ENCODE peak calls at places on chromosomes 6 and 20, in eight cellular contexts. One of them, this sample, is unnamed.
A peak's percentile ranks its signal among the peaks of the same experiment; 100 is the strongest.

GRCh38 chr6:150633466-150633795 is 33.7 kb downstream of the PLEKHG1 start:
- DNase-seq in stimulated activated naive CD8-positive, alpha-beta T cell treated with anti-CD3 and anti-CD28 coated beads, Interleukin-15, Interleukin-2, amounts not matched to agents 100 U/mL and 50 U/mL, for 24 hours: no peak
- DNase-seq in omental fat pad: no peak
- DNase-seq in NCI-H226: no peak
- DNase-seq in stimulated activated CD4-positive, alpha-beta T cell treated with anti-CD3 and anti-CD28 coated beads, Interleukin-12 subunit alpha, Interleukin-12 subunit beta, amount 100 ng/mL, for 24 hours: no peak
- DNase-seq in NT2/D1: no peak
- DNase-seq in retina: no peak
- DNase-seq in CD4-positive, alpha-beta memory T cell: no peak
- DNase-seq in this sample: no peak

GRCh38 chr6:12114055-12114503 is 102.0 kb downstream of the HIVEP1 start:
- DNase-seq in stimulated activated naive CD8-positive, alpha-beta T cell treated with anti-CD3 and anti-CD28 coated beads, Interleukin-15, Interleukin-2, amounts not matched to agents 100 U/mL and 50 U/mL, for 24 hours: no peak
- DNase-seq in omental fat pad: no peak
- DNase-seq in NCI-H226: no peak
- DNase-seq in stimulated activated CD4-positive, alpha-beta T cell treated with anti-CD3 and anti-CD28 coated beads, Interleukin-12 subunit alpha, Interleukin-12 subunit beta, amount 100 ng/mL, for 24 hours: no peak
- DNase-seq in NT2/D1: no peak
- DNase-seq in retina: no peak
- DNase-seq in CD4-positive, alpha-beta memory T cell: no peak
- DNase-seq in this sample: no peak

GRCh38 chr6:166194885-166195860 is 27.5 kb upstream of the TBXT start:
- DNase-seq in stimulated activated naive CD8-positive, alpha-beta T cell treated with anti-CD3 and anti-CD28 coated beads, Interleukin-15, Interleukin-2, amounts not matched to agents 100 U/mL and 50 U/mL, for 24 hours: no peak
- DNase-seq in omental fat pad: no peak
- DNase-seq in NCI-H226: peak; percentile 57
- DNase-seq in stimulated activated CD4-positive, alpha-beta T cell treated with anti-CD3 and anti-CD28 coated beads, Interleukin-12 subunit alpha, Interleukin-12 subunit beta, amount 100 ng/mL, for 24 hours: no peak
- DNase-seq in NT2/D1: no peak
- DNase-seq in retina: no peak
- DNase-seq in CD4-positive, alpha-beta memory T cell: no peak
- DNase-seq in this sample: no peak

GRCh38 chr6:1986454-1987243 is 258.8 kb downstream of the GMDS start:
- DNase-seq in stimulated activated naive CD8-positive, alpha-beta T cell treated with anti-CD3 and anti-CD28 coated beads, Interleukin-15, Interleukin-2, amounts not matched to agents 100 U/mL and 50 U/mL, for 24 hours: no peak
- DNase-seq in omental fat pad: no peak
- DNase-seq in NCI-H226: no peak
- DNase-seq in stimulated activated CD4-positive, alpha-beta T cell treated with anti-CD3 and anti-CD28 coated beads, Interleukin-12 subunit alpha, Interleukin-12 subunit beta, amount 100 ng/mL, for 24 hours: no peak
- DNase-seq in NT2/D1: no peak
- DNase-seq in retina: no peak
- DNase-seq in CD4-positive, alpha-beta memory T cell: no peak
- DNase-seq in this sample: peak; percentile 4

GRCh38 chr20:34111057-34111711 is 859 bp downstream of the EIF2S2 start:
- DNase-seq in stimulated activated naive CD8-positive, alpha-beta T cell treated with anti-CD3 and anti-CD28 coated beads, Interleukin-15, Interleukin-2, amounts not matched to agents 100 U/mL and 50 U/mL, for 24 hours: peak; percentile 13
- DNase-seq in omental fat pad: no peak
- DNase-seq in NCI-H226: peak; percentile 83
- DNase-seq in stimulated activated CD4-positive, alpha-beta T cell treated with anti-CD3 and anti-CD28 coated beads, Interleukin-12 subunit alpha, Interleukin-12 subunit beta, amount 100 ng/mL, for 24 hours: no peak
- DNase-seq in NT2/D1: no peak
- DNase-seq in retina: no peak
- DNase-seq in CD4-positive, alpha-beta memory T cell: no peak
- DNase-seq in this sample: peak; percentile 80

GRCh38 chr6:39803872-39804271 is 11.7 kb downstream of the DAAM2 start:
- DNase-seq in stimulated activated naive CD8-positive, alpha-beta T cell treated with anti-CD3 and anti-CD28 coated beads, Interleukin-15, Interleukin-2, amounts not matched to agents 100 U/mL and 50 U/mL, for 24 hours: no peak
- DNase-seq in omental fat pad: no peak
- DNase-seq in NCI-H226: no peak
- DNase-seq in stimulated activated CD4-positive, alpha-beta T cell treated with anti-CD3 and anti-CD28 coated beads, Interleukin-12 subunit alpha, Interleukin-12 subunit beta, amount 100 ng/mL, for 24 hours: no peak
- DNase-seq in NT2/D1: no peak
- DNase-seq in retina: no peak
- DNase-seq in CD4-positive, alpha-beta memory T cell: no peak
- DNase-seq in this sample: no peak

GRCh38 chr20:7708112-7708511 is 232.1 kb downstream of the HAO1 start:
- DNase-seq in stimulated activated naive CD8-positive, alpha-beta T cell treated with anti-CD3 and anti-CD28 coated beads, Interleukin-15, Interleukin-2, amounts not matched to agents 100 U/mL and 50 U/mL, for 24 hours: no peak
- DNase-seq in omental fat pad: no peak
- DNase-seq in NCI-H226: no peak
- DNase-seq in stimulated activated CD4-positive, alpha-beta T cell treated with anti-CD3 and anti-CD28 coated beads, Interleukin-12 subunit alpha, Interleukin-12 subunit beta, amount 100 ng/mL, for 24 hours: no peak
- DNase-seq in NT2/D1: no peak
- DNase-seq in retina: no peak
- DNase-seq in CD4-positive, alpha-beta memory T cell: no peak
- DNase-seq in this sample: no peak

GRCh38 chr20:23200914-23201313 is 114.8 kb upstream of the CD93 start:
- DNase-seq in stimulated activated naive CD8-positive, alpha-beta T cell treated with anti-CD3 and anti-CD28 coated beads, Interleukin-15, Interleukin-2, amounts not matched to agents 100 U/mL and 50 U/mL, for 24 hours: no peak
- DNase-seq in omental fat pad: no peak
- DNase-seq in NCI-H226: no peak
- DNase-seq in stimulated activated CD4-positive, alpha-beta T cell treated with anti-CD3 and anti-CD28 coated beads, Interleukin-12 subunit alpha, Interleukin-12 subunit beta, amount 100 ng/mL, for 24 hours: no peak
- DNase-seq in NT2/D1: peak; percentile 15
- DNase-seq in retina: no peak
- DNase-seq in CD4-positive, alpha-beta memory T cell: no peak
- DNase-seq in this sample: peak; percentile 20

GRCh38 chr6:22764521-22764920 is 195.2 kb downstream of the HDGFL1 start:
- DNase-seq in stimulated activated naive CD8-positive, alpha-beta T cell treated with anti-CD3 and anti-CD28 coated beads, Interleukin-15, Interleukin-2, amounts not matched to agents 100 U/mL and 50 U/mL, for 24 hours: no peak
- DNase-seq in omental fat pad: no peak
- DNase-seq in NCI-H226: no peak
- DNase-seq in stimulated activated CD4-positive, alpha-beta T cell treated with anti-CD3 and anti-CD28 coated beads, Interleukin-12 subunit alpha, Interleukin-12 subunit beta, amount 100 ng/mL, for 24 hours: no peak
- DNase-seq in NT2/D1: no peak
- DNase-seq in retina: no peak
- DNase-seq in CD4-positive, alpha-beta memory T cell: no peak
- DNase-seq in this sample: peak; percentile 54

GRCh38 chr20:20399705-20400104 is 31.8 kb downstream of the INSM1 start:
- DNase-seq in stimulated activated naive CD8-positive, alpha-beta T cell treated with anti-CD3 and anti-CD28 coated beads, Interleukin-15, Interleukin-2, amounts not matched to agents 100 U/mL and 50 U/mL, for 24 hours: no peak
- DNase-seq in omental fat pad: no peak
- DNase-seq in NCI-H226: no peak
- DNase-seq in stimulated activated CD4-positive, alpha-beta T cell treated with anti-CD3 and anti-CD28 coated beads, Interleukin-12 subunit alpha, Interleukin-12 subunit beta, amount 100 ng/mL, for 24 hours: no peak
- DNase-seq in NT2/D1: no peak
- DNase-seq in retina: no peak
- DNase-seq in CD4-positive, alpha-beta memory T cell: no peak
- DNase-seq in this sample: no peak

GRCh38 chr20:44011251-44011940 is 96.7 kb downstream of the TOX2 start:
- DNase-seq in stimulated activated naive CD8-positive, alpha-beta T cell treated with anti-CD3 and anti-CD28 coated beads, Interleukin-15, Interleukin-2, amounts not matched to agents 100 U/mL and 50 U/mL, for 24 hours: no peak
- DNase-seq in omental fat pad: no peak
- DNase-seq in NCI-H226: no peak
- DNase-seq in stimulated activated CD4-positive, alpha-beta T cell treated with anti-CD3 and anti-CD28 coated beads, Interleukin-12 subunit alpha, Interleukin-12 subunit beta, amount 100 ng/mL, for 24 hours: no peak
- DNase-seq in NT2/D1: no peak
- DNase-seq in retina: no peak
- DNase-seq in CD4-positive, alpha-beta memory T cell: no peak
- DNase-seq in this sample: no peak

GRCh38 chr6:40506956-40507355 is 80.2 kb downstream of the LRFN2 start:
- DNase-seq in stimulated activated naive CD8-positive, alpha-beta T cell treated with anti-CD3 and anti-CD28 coated beads, Interleukin-15, Interleukin-2, amounts not matched to agents 100 U/mL and 50 U/mL, for 24 hours: no peak
- DNase-seq in omental fat pad: no peak
- DNase-seq in NCI-H226: no peak
- DNase-seq in stimulated activated CD4-positive, alpha-beta T cell treated with anti-CD3 and anti-CD28 coated beads, Interleukin-12 subunit alpha, Interleukin-12 subunit beta, amount 100 ng/mL, for 24 hours: no peak
- DNase-seq in NT2/D1: no peak
- DNase-seq in retina: no peak
- DNase-seq in CD4-positive, alpha-beta memory T cell: no peak
- DNase-seq in this sample: no peak

GRCh38 chr6:128208851-128209580 is 308.2 kb upstream of the THEMIS start:
- DNase-seq in stimulated activated naive CD8-positive, alpha-beta T cell treated with anti-CD3 and anti-CD28 coated beads, Interleukin-15, Interleukin-2, amounts not matched to agents 100 U/mL and 50 U/mL, for 24 hours: no peak
- DNase-seq in omental fat pad: no peak
- DNase-seq in NCI-H226: peak; percentile 78
- DNase-seq in stimulated activated CD4-positive, alpha-beta T cell treated with anti-CD3 and anti-CD28 coated beads, Interleukin-12 subunit alpha, Interleukin-12 subunit beta, amount 100 ng/mL, for 24 hours: no peak
- DNase-seq in NT2/D1: no peak
- DNase-seq in retina: no peak
- DNase-seq in CD4-positive, alpha-beta memory T cell: no peak
- DNase-seq in this sample: peak; percentile 70

GRCh38 chr20:63966172-63966943 is 3.4 kb downstream of the ZNF512B start:
- DNase-seq in stimulated activated naive CD8-positive, alpha-beta T cell treated with anti-CD3 and anti-CD28 coated beads, Interleukin-15, Interleukin-2, amounts not matched to agents 100 U/mL and 50 U/mL, for 24 hours: peak; percentile 2
- DNase-seq in omental fat pad: no peak
- DNase-seq in NCI-H226: no peak
- DNase-seq in stimulated activated CD4-positive, alpha-beta T cell treated with anti-CD3 and anti-CD28 coated beads, Interleukin-12 subunit alpha, Interleukin-12 subunit beta, amount 100 ng/mL, for 24 hours: no peak
- DNase-seq in NT2/D1: no peak
- DNase-seq in retina: no peak
- DNase-seq in CD4-positive, alpha-beta memory T cell: no peak
- DNase-seq in this sample: no peak

GRCh38 chr20:47120346-47120745 is 225.7 kb downstream of the EYA2 start:
- DNase-seq in stimulated activated naive CD8-positive, alpha-beta T cell treated with anti-CD3 and anti-CD28 coated beads, Interleukin-15, Interleukin-2, amounts not matched to agents 100 U/mL and 50 U/mL, for 24 hours: no peak
- DNase-seq in omental fat pad: no peak
- DNase-seq in NCI-H226: no peak
- DNase-seq in stimulated activated CD4-positive, alpha-beta T cell treated with anti-CD3 and anti-CD28 coated beads, Interleukin-12 subunit alpha, Interleukin-12 subunit beta, amount 100 ng/mL, for 24 hours: no peak
- DNase-seq in NT2/D1: no peak
- DNase-seq in retina: no peak
- DNase-seq in CD4-positive, alpha-beta memory T cell: no peak
- DNase-seq in this sample: no peak

GRCh38 chr6:28794175-28795002 is 129.4 kb downstream of the TRIM27 start:
- DNase-seq in stimulated activated naive CD8-positive, alpha-beta T cell treated with anti-CD3 and anti-CD28 coated beads, Interleukin-15, Interleukin-2, amounts not matched to agents 100 U/mL and 50 U/mL, for 24 hours: no peak
- DNase-seq in omental fat pad: no peak
- DNase-seq in NCI-H226: no peak
- DNase-seq in stimulated activated CD4-positive, alpha-beta T cell treated with anti-CD3 and anti-CD28 coated beads, Interleukin-12 subunit alpha, Interleukin-12 subunit beta, amount 100 ng/mL, for 24 hours: no peak
- DNase-seq in NT2/D1: no peak
- DNase-seq in retina: peak; percentile 59
- DNase-seq in CD4-positive, alpha-beta memory T cell: no peak
- DNase-seq in this sample: peak; percentile 49

GRCh38 chr6:26064619-26065257 is 22.5 kb upstream of the HFE start:
- DNase-seq in stimulated activated naive CD8-positive, alpha-beta T cell treated with anti-CD3 and anti-CD28 coated beads, Interleukin-15, Interleukin-2, amounts not matched to agents 100 U/mL and 50 U/mL, for 24 hours: peak; percentile 30
- DNase-seq in omental fat pad: no peak
- DNase-seq in NCI-H226: peak; percentile 16
- DNase-seq in stimulated activated CD4-positive, alpha-beta T cell treated with anti-CD3 and anti-CD28 coated beads, Interleukin-12 subunit alpha, Interleukin-12 subunit beta, amount 100 ng/mL, for 24 hours: no peak
- DNase-seq in NT2/D1: no peak
- DNase-seq in retina: peak; percentile 47
- DNase-seq in CD4-positive, alpha-beta memory T cell: no peak
- DNase-seq in this sample: peak; percentile 61

GRCh38 chr6:8758412-8758811 is 323.1 kb upstream of the SLC35B3 start:
- DNase-seq in stimulated activated naive CD8-positive, alpha-beta T cell treated with anti-CD3 and anti-CD28 coated beads, Interleukin-15, Interleukin-2, amounts not matched to agents 100 U/mL and 50 U/mL, for 24 hours: no peak
- DNase-seq in omental fat pad: no peak
- DNase-seq in NCI-H226: no peak
- DNase-seq in stimulated activated CD4-positive, alpha-beta T cell treated with anti-CD3 and anti-CD28 coated beads, Interleukin-12 subunit alpha, Interleukin-12 subunit beta, amount 100 ng/mL, for 24 hours: no peak
- DNase-seq in NT2/D1: no peak
- DNase-seq in retina: no peak
- DNase-seq in CD4-positive, alpha-beta memory T cell: no peak
- DNase-seq in this sample: no peak

GRCh38 chr20:58891076-58891685 is 38.7 kb downstream of the GNAS start:
- DNase-seq in stimulated activated naive CD8-positive, alpha-beta T cell treated with anti-CD3 and anti-CD28 coated beads, Interleukin-15, Interleukin-2, amounts not matched to agents 100 U/mL and 50 U/mL, for 24 hours: peak; percentile 81
- DNase-seq in omental fat pad: no peak
- DNase-seq in NCI-H226: peak; percentile 33
- DNase-seq in stimulated activated CD4-positive, alpha-beta T cell treated with anti-CD3 and anti-CD28 coated beads, Interleukin-12 subunit alpha, Interleukin-12 subunit beta, amount 100 ng/mL, for 24 hours: peak; percentile 44
- DNase-seq in NT2/D1: no peak
- DNase-seq in retina: peak; percentile 35
- DNase-seq in CD4-positive, alpha-beta memory T cell: peak; percentile 73
- DNase-seq in this sample: peak; percentile 82

GRCh38 chr6:99096186-99096585 is 148.4 kb upstream of the FBXL4 start:
- DNase-seq in stimulated activated naive CD8-positive, alpha-beta T cell treated with anti-CD3 and anti-CD28 coated beads, Interleukin-15, Interleukin-2, amounts not matched to agents 100 U/mL and 50 U/mL, for 24 hours: no peak
- DNase-seq in omental fat pad: no peak
- DNase-seq in NCI-H226: no peak
- DNase-seq in stimulated activated CD4-positive, alpha-beta T cell treated with anti-CD3 and anti-CD28 coated beads, Interleukin-12 subunit alpha, Interleukin-12 subunit beta, amount 100 ng/mL, for 24 hours: no peak
- DNase-seq in NT2/D1: no peak
- DNase-seq in retina: no peak
- DNase-seq in CD4-positive, alpha-beta memory T cell: no peak
- DNase-seq in this sample: no peak

GRCh38 chr6:20497200-20497820 is 36.9 kb upstream of the CDKAL1 start:
- DNase-seq in stimulated activated naive CD8-positive, alpha-beta T cell treated with anti-CD3 and anti-CD28 coated beads, Interleukin-15, Interleukin-2, amounts not matched to agents 100 U/mL and 50 U/mL, for 24 hours: no peak
- DNase-seq in omental fat pad: no peak
- DNase-seq in NCI-H226: peak; percentile 27
- DNase-seq in stimulated activated CD4-positive, alpha-beta T cell treated with anti-CD3 and anti-CD28 coated beads, Interleukin-12 subunit alpha, Interleukin-12 subunit beta, amount 100 ng/mL, for 24 hours: no peak
- DNase-seq in NT2/D1: no peak
- DNase-seq in retina: no peak
- DNase-seq in CD4-positive, alpha-beta memory T cell: no peak
- DNase-seq in this sample: peak; percentile 91

GRCh38 chr6:25359191-25359861 is 80.2 kb downstream of the CARMIL1 start:
- DNase-seq in stimulated activated naive CD8-positive, alpha-beta T cell treated with anti-CD3 and anti-CD28 coated beads, Interleukin-15, Interleukin-2, amounts not matched to agents 100 U/mL and 50 U/mL, for 24 hours: no peak
- DNase-seq in omental fat pad: no peak
- DNase-seq in NCI-H226: peak; percentile 81
- DNase-seq in stimulated activated CD4-positive, alpha-beta T cell treated with anti-CD3 and anti-CD28 coated beads, Interleukin-12 subunit alpha, Interleukin-12 subunit beta, amount 100 ng/mL, for 24 hours: no peak
- DNase-seq in NT2/D1: no peak
- DNase-seq in retina: peak; percentile 21
- DNase-seq in CD4-positive, alpha-beta memory T cell: no peak
- DNase-seq in this sample: peak; percentile 95

GRCh38 chr20:56631990-56632327 is 2.9 kb downstream of the TFAP2C start:
- DNase-seq in stimulated activated naive CD8-positive, alpha-beta T cell treated with anti-CD3 and anti-CD28 coated beads, Interleukin-15, Interleukin-2, amounts not matched to agents 100 U/mL and 50 U/mL, for 24 hours: no peak
- DNase-seq in omental fat pad: no peak
- DNase-seq in NCI-H226: no peak
- DNase-seq in stimulated activated CD4-positive, alpha-beta T cell treated with anti-CD3 and anti-CD28 coated beads, Interleukin-12 subunit alpha, Interleukin-12 subunit beta, amount 100 ng/mL, for 24 hours: no peak
- DNase-seq in NT2/D1: no peak
- DNase-seq in retina: no peak
- DNase-seq in CD4-positive, alpha-beta memory T cell: no peak
- DNase-seq in this sample: peak; percentile 59

GRCh38 chr20:40797425-40797824 is 108.4 kb upstream of the MAFB start:
- DNase-seq in stimulated activated naive CD8-positive, alpha-beta T cell treated with anti-CD3 and anti-CD28 coated beads, Interleukin-15, Interleukin-2, amounts not matched to agents 100 U/mL and 50 U/mL, for 24 hours: peak; percentile 4
- DNase-seq in omental fat pad: no peak
- DNase-seq in NCI-H226: no peak
- DNase-seq in stimulated activated CD4-positive, alpha-beta T cell treated with anti-CD3 and anti-CD28 coated beads, Interleukin-12 subunit alpha, Interleukin-12 subunit beta, amount 100 ng/mL, for 24 hours: no peak
- DNase-seq in NT2/D1: no peak
- DNase-seq in retina: no peak
- DNase-seq in CD4-positive, alpha-beta memory T cell: no peak
- DNase-seq in this sample: peak; percentile 42

GRCh38 chr6:165096868-165097267 is 212.5 kb downstream of the C6orf118 start:
- DNase-seq in stimulated activated naive CD8-positive, alpha-beta T cell treated with anti-CD3 and anti-CD28 coated beads, Interleukin-15, Interleukin-2, amounts not matched to agents 100 U/mL and 50 U/mL, for 24 hours: no peak
- DNase-seq in omental fat pad: no peak
- DNase-seq in NCI-H226: no peak
- DNase-seq in stimulated activated CD4-positive, alpha-beta T cell treated with anti-CD3 and anti-CD28 coated beads, Interleukin-12 subunit alpha, Interleukin-12 subunit beta, amount 100 ng/mL, for 24 hours: no peak
- DNase-seq in NT2/D1: no peak
- DNase-seq in retina: no peak
- DNase-seq in CD4-positive, alpha-beta memory T cell: no peak
- DNase-seq in this sample: no peak

GRCh38 chr6:85394853-85395538 is 54.9 kb upstream of the NT5E start:
- DNase-seq in stimulated activated naive CD8-positive, alpha-beta T cell treated with anti-CD3 and anti-CD28 coated beads, Interleukin-15, Interleukin-2, amounts not matched to agents 100 U/mL and 50 U/mL, for 24 hours: no peak
- DNase-seq in omental fat pad: no peak
- DNase-seq in NCI-H226: no peak
- DNase-seq in stimulated activated CD4-positive, alpha-beta T cell treated with anti-CD3 and anti-CD28 coated beads, Interleukin-12 subunit alpha, Interleukin-12 subunit beta, amount 100 ng/mL, for 24 hours: no peak
- DNase-seq in NT2/D1: no peak
- DNase-seq in retina: no peak
- DNase-seq in CD4-positive, alpha-beta memory T cell: no peak
- DNase-seq in this sample: peak; percentile 55

GRCh38 chr6:77457720-77458349 is 5.5 kb downstream of the HTR1B start:
- DNase-seq in stimulated activated naive CD8-positive, alpha-beta T cell treated with anti-CD3 and anti-CD28 coated beads, Interleukin-15, Interleukin-2, amounts not matched to agents 100 U/mL and 50 U/mL, for 24 hours: peak; percentile 53
- DNase-seq in omental fat pad: peak; percentile 57
- DNase-seq in NCI-H226: peak; percentile 69
- DNase-seq in stimulated activated CD4-positive, alpha-beta T cell treated with anti-CD3 and anti-CD28 coated beads, Interleukin-12 subunit alpha, Interleukin-12 subunit beta, amount 100 ng/mL, for 24 hours: peak; percentile 8
- DNase-seq in NT2/D1: peak; percentile 64
- DNase-seq in retina: peak; percentile 77
- DNase-seq in CD4-positive, alpha-beta memory T cell: no peak
- DNase-seq in this sample: peak; percentile 93

GRCh38 chr6:121847806-121848522 is 412.5 kb downstream of the GJA1 start:
- DNase-seq in stimulated activated naive CD8-positive, alpha-beta T cell treated with anti-CD3 and anti-CD28 coated beads, Interleukin-15, Interleukin-2, amounts not matched to agents 100 U/mL and 50 U/mL, for 24 hours: no peak
- DNase-seq in omental fat pad: no peak
- DNase-seq in NCI-H226: no peak
- DNase-seq in stimulated activated CD4-positive, alpha-beta T cell treated with anti-CD3 and anti-CD28 coated beads, Interleukin-12 subunit alpha, Interleukin-12 subunit beta, amount 100 ng/mL, for 24 hours: no peak
- DNase-seq in NT2/D1: no peak
- DNase-seq in retina: no peak
- DNase-seq in CD4-positive, alpha-beta memory T cell: no peak
- DNase-seq in this sample: no peak

GRCh38 chr6:26249959-26250805 is 114.8 kb upstream of the BTN3A2 start:
- DNase-seq in stimulated activated naive CD8-positive, alpha-beta T cell treated with anti-CD3 and anti-CD28 coated beads, Interleukin-15, Interleukin-2, amounts not matched to agents 100 U/mL and 50 U/mL, for 24 hours: peak; percentile 71
- DNase-seq in omental fat pad: no peak
- DNase-seq in NCI-H226: peak; percentile 34
- DNase-seq in stimulated activated CD4-positive, alpha-beta T cell treated with anti-CD3 and anti-CD28 coated beads, Interleukin-12 subunit alpha, Interleukin-12 subunit beta, amount 100 ng/mL, for 24 hours: no peak
- DNase-seq in NT2/D1: no peak
- DNase-seq in retina: peak; percentile 91
- DNase-seq in CD4-positive, alpha-beta memory T cell: peak; percentile 88
- DNase-seq in this sample: peak; percentile 79

GRCh38 chr20:17430515-17430914 is 100.7 kb downstream of the BFSP1 start:
- DNase-seq in stimulated activated naive CD8-positive, alpha-beta T cell treated with anti-CD3 and anti-CD28 coated beads, Interleukin-15, Interleukin-2, amounts not matched to agents 100 U/mL and 50 U/mL, for 24 hours: no peak
- DNase-seq in omental fat pad: no peak
- DNase-seq in NCI-H226: no peak
- DNase-seq in stimulated activated CD4-positive, alpha-beta T cell treated with anti-CD3 and anti-CD28 coated beads, Interleukin-12 subunit alpha, Interleukin-12 subunit beta, amount 100 ng/mL, for 24 hours: no peak
- DNase-seq in NT2/D1: no peak
- DNase-seq in retina: peak; percentile 30
- DNase-seq in CD4-positive, alpha-beta memory T cell: no peak
- DNase-seq in this sample: no peak

This sample was measured in EH.